ENCODE peak calls at places on chromosomes 6 and 20, in seven cellular contexts. E is sigmoid colon, V is neural progenitor cell, N is upper lobe of right lung, H is dorsolateral prefrontal cortex, P is A549, F is GM12878. A is an unnamed sample.

GRCh38 chr6:166586424-166587156 is at the start of gene RAMACL:
- DNase-seq in E (no peak), V (peak; percentile 61), N (no peak), H (no peak), P (peak; percentile 21), F (peak; percentile 52), A (no peak)

GRCh38 chr20:4545526-4545925 is 176.2 kb upstream of the PRND start:
- DNase-seq in E (no peak), V (no peak), N (no peak), H (no peak), P (no peak), F (no peak), A (peak; percentile 68)

GRCh38 chr6:21905531-21905930 is 312.0 kb downstream of the SOX4 start:
- DNase-seq in E (no peak), V (no peak), N (no peak), H (no peak), P (no peak), F (no peak), A (no peak)

GRCh38 chr6:148926478-148926877 is 179.6 kb downstream of the UST start:
- DNase-seq in E (no peak), V (no peak), N (no peak), H (no peak), P (no peak), F (no peak), A (no peak)

GRCh38 chr6:114228675-114229074 is 114.1 kb downstream of the HS3ST5 start:
- DNase-seq in E (no peak), V (no peak), N (no peak), H (no peak), P (no peak), F (no peak), A (no peak)

GRCh38 chr6:116268589-116269293 is 11.0 kb downstream of the TSPYL1 start:
- DNase-seq in E (no peak), V (peak; percentile 59), N (no peak), H (no peak), P (peak; percentile 44), F (no peak), A (peak; percentile 42)

GRCh38 chr6:20770776-20771175 is 236.5 kb downstream of the CDKAL1 start:
- DNase-seq in E (no peak), V (no peak), N (no peak), H (no peak), P (no peak), F (no peak), A (no peak)

GRCh38 chr6:134402372-134402984 is 84.6 kb upstream of the SGK1 start:
- DNase-seq in E (no peak), V (no peak), N (no peak), H (no peak), P (no peak), F (no peak), A (no peak)

GRCh38 chr20:54476336-54476928 is 1.0 kb downstream of the DOK5 start:
- DNase-seq in E (no peak), V (peak; percentile 9), N (no peak), H (no peak), P (no peak), F (no peak), A (no peak)

GRCh38 chr6:113433506-113433991 is 423.6 kb upstream of the MARCKS start:
- DNase-seq in E (peak; percentile 84), V (no peak), N (peak; percentile 64), H (no peak), P (no peak), F (no peak), A (peak; percentile 91)

GRCh38 chr20:4160761-4161305 is 145.5 kb upstream of the RNF24 start:
- DNase-seq in E (peak; percentile 82), V (peak; percentile 67), N (peak; percentile 63), H (peak; percentile 76), P (no peak), F (no peak), A (no peak)

GRCh38 chr6:167700199-167700598 is 126.5 kb upstream of the AFDN start:
- DNase-seq in E (peak; percentile 32), V (no peak), N (peak; percentile 31), H (no peak), P (no peak), F (no peak), A (no peak)

GRCh38 chr6:137044366-137045220 is at the start of gene IL20RA:
- DNase-seq in E (peak; percentile 69), V (peak; percentile 57), N (peak; percentile 86), H (peak; percentile 44), P (peak; percentile 4), F (no peak), A (no peak)

GRCh38 chr20:58054744-58055373 is 173.6 kb downstream of the ANKRD60 start:
- DNase-seq in E (no peak), V (peak; percentile 70), N (no peak), H (peak; percentile 46), P (no peak), F (no peak), A (no peak)

GRCh38 chr6:44126320-44127149 is 717 bp downstream of the MRPL14 start:
- DNase-seq in E (peak; percentile 78), V (peak; percentile 85), N (peak; percentile 77), H (peak; percentile 59), P (peak; percentile 42), F (peak; percentile 40), A (no peak)

GRCh38 chr6:8958894-8959511 is 523.7 kb upstream of the SLC35B3 start:
- DNase-seq in E (no peak), V (no peak), N (no peak), H (no peak), P (no peak), F (no peak), A (no peak)

GRCh38 chr20:1341561-1342265 is 12.8 kb upstream of the SDCBP2 start:
- DNase-seq in E (no peak), V (no peak), N (no peak), H (no peak), P (no peak), F (no peak), A (no peak)

GRCh38 chr20:16801919-16802651 is 53.9 kb downstream of the OTOR start:
- DNase-seq in E (peak; percentile 73), V (peak; percentile 77), N (peak; percentile 74), H (peak; percentile 75), P (peak; percentile 41), F (peak; percentile 8), A (no peak)

GRCh38 chr20:62651285-62652021 is 9.2 kb downstream of the SLCO4A1 start:
- DNase-seq in E (peak; percentile 87), V (no peak), N (peak; percentile 78), H (no peak), P (no peak), F (peak; percentile 84), A (no peak)

GRCh38 chr20:57662313-57663240 is 42.4 kb upstream of the ZBP1 start:
- DNase-seq in E (peak; percentile 63), V (no peak), N (peak; percentile 46), H (peak; percentile 36), P (no peak), F (no peak), A (no peak)

GRCh38 chr20:2659547-2659946 is 4.5 kb downstream of the IDH3B start:
- DNase-seq in E (no peak), V (no peak), N (no peak), H (no peak), P (no peak), F (no peak), A (no peak)

GRCh38 chr20:44598413-44599290 is 16.3 kb downstream of the PKIG start:
- DNase-seq in E (no peak), V (peak; percentile 34), N (no peak), H (no peak), P (no peak), F (no peak), A (no peak)

GRCh38 chr6:43093361-43094289 is 17.5 kb downstream of the PTK7 start:
- DNase-seq in E (peak; percentile 86), V (no peak), N (no peak), H (no peak), P (no peak), F (no peak), A (peak; percentile 64)

GRCh38 chr6:89148016-89148750 is 2.3 kb downstream of the PM20D2 start:
- DNase-seq in E (no peak), V (no peak), N (no peak), H (no peak), P (no peak), F (no peak), A (no peak)

GRCh38 chr20:32655903-32656500 is 17.7 kb downstream of the C20orf203 start:
- DNase-seq in E (no peak), V (no peak), N (no peak), H (no peak), P (no peak), F (no peak), A (no peak)

GRCh38 chr6:41784581-41785171 is 2.8 kb upstream of the TOMM6 start:
- DNase-seq in E (no peak), V (no peak), N (no peak), H (no peak), P (no peak), F (no peak), A (no peak)

GRCh38 chr6:163554663-163555062 is 140.1 kb downstream of the QKI start:
- DNase-seq in E (no peak), V (peak; percentile 54), N (peak; percentile 70), H (no peak), P (peak; percentile 12), F (no peak), A (no peak)
- TF ChIP-seq CTCF in E (peak; percentile 32), V (peak; percentile 77), N (peak; percentile 53), H (no peak), P (peak; percentile 45), F (peak; percentile 55), A (peak; percentile 62)

GRCh38 chr20:56195946-56196345 is 52.6 kb upstream of the MC3R start:
- DNase-seq in E (no peak), V (no peak), N (no peak), H (no peak), P (no peak), F (no peak), A (no peak)

GRCh38 chr20:56204206-56204605 is 44.3 kb upstream of the MC3R start:
- DNase-seq in E (no peak), V (no peak), N (no peak), H (no peak), P (no peak), F (no peak), A (no peak)

GRCh38 chr20:56202493-56203077 is 45.9 kb upstream of the MC3R start:
- DNase-seq in E (no peak), V (no peak), N (no peak), H (no peak), P (peak; percentile 7), F (no peak), A (no peak)

GRCh38 chr20:56205350-56205749 is 43.2 kb upstream of the MC3R start:
- DNase-seq in E (no peak), V (no peak), N (no peak), H (no peak), P (no peak), F (no peak), A (no peak)

GRCh38 chr20:56200456-56200855 is 48.1 kb upstream of the MC3R start:
- DNase-seq in E (no peak), V (no peak), N (no peak), H (no peak), P (no peak), F (no peak), A (no peak)
- TF ChIP-seq CTCF in E (no peak), V (peak; percentile 51), N (no peak), H (no peak), P (no peak), F (peak; percentile 23), A (no peak)

GRCh38 chr6:163036251-163036650 is 308.5 kb downstream of the PACRG start:
- DNase-seq in E (no peak), V (no peak), N (no peak), H (no peak), P (no peak), F (no peak), A (no peak)
- TF ChIP-seq CTCF in E (no peak), V (no peak), N (no peak), H (no peak), P (no peak), F (no peak), A (no peak)

GRCh38 chr6:118263929-118264486 is 284.1 kb upstream of the PLN start:
- DNase-seq in E (no peak), V (peak; percentile 44), N (no peak), H (no peak), P (no peak), F (no peak), A (no peak)
- TF ChIP-seq CTCF in E (peak; percentile 13), V (peak; percentile 59), N (peak; percentile 42), H (no peak), P (no peak), F (peak; percentile 35), A (no peak)